ENCODE peak calls at places on chromosomes 3 and 15, in seven cellular contexts. G is kidney, Q is body of pancreas, P is SJSA1, T is heart right ventricle, Y is cardiac fibroblast, V is PC-3. J is an unnamed sample.
A peak's percentile ranks its signal among the peaks of the same experiment; 100 is the strongest.

GRCh38 chr15:50354838-50355611 is at the start of gene GABPB1:
- DNase-seq in Y (peak; percentile 97), P (peak; percentile 99), G (peak; percentile 96), V (peak; percentile 70), T (peak; percentile 86), Q (peak; percentile 88), J (peak; percentile 83)

GRCh38 chr3:50464578-50464977 is 38.9 kb downstream of the CACNA2D2 start:
- DNase-seq in Y (no peak), Q (no peak), V (no peak), T (no peak), P (no peak), G (no peak), J (no peak)

GRCh38 chr15:67142142-67143092 is 77.0 kb downstream of the SMAD3 start:
- DNase-seq in P (peak; percentile 46), T (no peak), Q (no peak), Y (peak; percentile 80), V (peak; percentile 51), G (no peak), J (no peak)

GRCh38 chr15:77135181-77135580 is 64.3 kb upstream of the TSPAN3 start:
- DNase-seq in V (no peak), Y (no peak), Q (no peak), G (no peak), T (no peak), P (no peak), J (no peak)

GRCh38 chr3:105414841-105415240 is 48.1 kb downstream of the ALCAM start:
- DNase-seq in V (no peak), Q (no peak), G (no peak), P (no peak), Y (peak; percentile 29), T (no peak), J (no peak)

GRCh38 chr3:194617827-194618226 is 15.4 kb downstream of the TMEM44 start:
- DNase-seq in T (no peak), G (no peak), Y (peak; percentile 88), V (peak; percentile 66), P (no peak), Q (no peak), J (no peak)

GRCh38 chr3:43048470-43048869 is 57.4 kb downstream of the POMGNT2 start:
- DNase-seq in P (no peak), V (no peak), Y (no peak), Q (no peak), T (no peak), G (no peak), J (no peak)

GRCh38 chr3:63968612-63969350 is 54.5 kb downstream of the PSMD6 start:
- DNase-seq in T (no peak), P (no peak), V (no peak), Q (no peak), Y (peak; percentile 38), G (no peak), J (no peak)

GRCh38 chr3:34012102-34012461 is 213.7 kb downstream of the PDCD6IP start:
- DNase-seq in P (peak; percentile 92), Y (peak; percentile 97), V (peak; percentile 98), G (no peak), T (no peak), Q (peak; percentile 26), J (peak; percentile 44)

GRCh38 chr3:66039590-66039887 is 821 bp upstream of the MAGI1 start:
- DNase-seq in G (peak; percentile 83), T (peak; percentile 64), Y (peak; percentile 40), V (peak; percentile 4), Q (peak; percentile 47), P (no peak), J (peak; percentile 53)

GRCh38 chr15:89021224-89021623 is 67.0 kb upstream of the ABHD2 start:
- DNase-seq in T (no peak), G (no peak), Q (no peak), V (no peak), Y (peak; percentile 8), P (no peak), J (no peak)

GRCh38 chr15:39156166-39156565 is 424.7 kb upstream of the THBS1 start:
- DNase-seq in Q (peak; percentile 14), T (peak; percentile 25), Y (peak; percentile 81), V (no peak), G (no peak), P (no peak), J (no peak)
- H3K4me3 ChIP-seq in Q (no peak overlapping the region), T (no peak overlapping the region), Y (no peak overlapping the region), V (no peak overlapping the region), G (no peak overlapping the region), P (no peak overlapping the region), J (no peak overlapping the region)

DNA sequence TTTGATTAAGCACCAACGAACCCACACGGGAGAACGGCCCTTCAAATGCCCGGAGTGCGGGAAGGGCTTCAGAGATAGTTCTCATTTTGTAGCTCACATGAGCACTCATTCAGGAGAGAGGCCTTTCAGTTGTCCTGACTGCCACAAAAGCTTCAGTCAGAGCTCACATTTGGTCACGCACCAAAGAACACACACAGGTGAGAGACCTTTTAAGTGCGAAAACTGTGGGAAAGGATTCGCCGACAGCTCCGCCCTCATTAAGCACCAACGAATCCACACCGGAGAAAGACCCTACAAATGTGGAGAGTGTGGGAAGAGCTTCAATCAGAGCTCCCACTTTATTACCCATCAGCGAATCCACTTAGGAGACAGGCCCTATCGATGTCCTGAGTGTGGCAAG is 8.7 kb downstream of the ZNF774 start:
- DNase-seq in P (no peak), V (no peak), Y (no peak), Q (no peak), G (no peak), T (no peak), J (no peak)
- H3K4me3 ChIP-seq in P (no peak overlapping the region), V (no peak overlapping the region), Y (no peak overlapping the region), Q (no peak overlapping the region), G (no peak overlapping the region), T (no peak overlapping the region), J (no peak overlapping the region)

DNA sequence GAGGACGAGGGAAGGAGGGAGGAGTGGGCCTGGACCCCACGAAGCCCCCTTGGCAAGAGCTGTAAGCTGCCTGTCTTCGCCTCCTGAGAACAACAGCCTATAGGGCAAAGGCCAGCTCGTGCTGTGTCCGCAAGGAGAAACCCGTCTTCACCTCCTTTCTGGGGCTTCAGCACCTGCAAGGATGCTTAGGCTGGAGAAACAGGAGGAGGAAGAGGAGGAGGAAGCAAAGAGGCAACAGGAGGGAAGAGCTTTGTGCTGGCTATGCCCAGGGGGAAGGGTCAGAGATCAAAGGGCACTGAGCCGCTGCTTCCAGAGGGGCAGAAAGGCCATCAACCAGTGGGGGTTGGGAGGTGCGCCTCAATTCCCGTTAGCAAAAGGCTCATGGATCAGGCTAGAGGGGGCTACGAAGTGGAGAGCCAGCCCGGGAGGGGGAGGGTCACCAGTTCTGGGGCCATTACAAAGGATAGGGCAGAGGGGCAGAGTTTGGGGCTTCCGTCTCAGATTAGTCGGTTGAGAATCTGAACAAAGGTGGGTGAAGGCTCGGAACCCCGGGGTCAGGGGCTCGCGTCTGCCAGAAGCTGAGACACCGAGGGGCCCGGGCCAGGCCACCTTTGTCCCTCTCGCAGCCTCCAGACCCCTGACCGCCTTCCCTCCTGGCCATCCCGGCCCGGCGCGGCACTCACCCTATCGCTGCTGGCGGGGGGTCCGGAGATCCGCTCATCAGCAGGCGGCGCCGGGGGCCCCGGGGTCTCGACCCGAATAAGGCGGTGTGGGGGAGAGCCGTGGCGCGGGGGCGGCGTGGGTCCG is 792 bp downstream of the SHF start:
- DNase-seq in G (peak; percentile 81), Y (no peak), Q (no peak), V (no peak), P (no peak), T (no peak), J (no peak)
- H3K4me3 ChIP-seq in G (no peak overlapping the region), Y (no peak overlapping the region), Q (no peak overlapping the region), V (no peak overlapping the region), P (peak overlapping the region; percentile 43), T (peak overlapping the region; percentile 79), J (peak overlapping the region; percentile 59)

GRCh38 chr15:59437473-59437776 is 561 bp upstream of the FAM81A start:
- DNase-seq in T (no peak), G (no peak), V (no peak), Y (no peak), Q (no peak), P (no peak), J (no peak)

GRCh38 chr15:59438891-59439290 is 905 bp downstream of the FAM81A start:
- DNase-seq in V (peak; percentile 18), G (no peak), P (no peak), T (no peak), Q (no peak), Y (peak; percentile 9), J (no peak)

GRCh38 chr15:59437777-59438574 is at the start of gene FAM81A:
- DNase-seq in T (peak; percentile 89), G (peak; percentile 94), Q (peak; percentile 76), V (peak; percentile 68), P (peak; percentile 64), Y (peak; percentile 57), J (peak; percentile 85)

GRCh38 chr15:59434481-59434880 is 3.5 kb upstream of the FAM81A start:
- DNase-seq in Y (no peak), G (no peak), T (no peak), V (no peak), P (no peak), Q (no peak), J (no peak)

GRCh38 chr15:59436774-59437472 is 1.1 kb upstream of the FAM81A start:
- DNase-seq in Y (peak; percentile 16), G (no peak), V (no peak), P (peak; percentile 21), Q (no peak), T (no peak), J (no peak)
- H3K4me3 ChIP-seq in Y (no peak overlapping the region), G (peak overlapping the region; percentile 65), V (no peak overlapping the region), P (no peak overlapping the region), Q (no peak overlapping the region), T (peak overlapping the region; percentile 37), J (peak overlapping the region; percentile 80)

GRCh38 chr15:98799991-98800390 is 151.7 kb downstream of the IGF1R start:
- DNase-seq in Q (no peak), T (no peak), V (no peak), G (no peak), Y (no peak), P (no peak), J (no peak)

GRCh38 chr15:98802187-98802586 is 153.8 kb downstream of the IGF1R start:
- DNase-seq in P (no peak), V (no peak), Y (no peak), T (no peak), Q (no peak), G (no peak), J (no peak)

GRCh38 chr15:98801234-98801561 is 152.9 kb downstream of the IGF1R start:
- DNase-seq in T (no peak), G (no peak), Y (no peak), V (no peak), P (peak; percentile 49), Q (no peak), J (no peak)

GRCh38 chr15:98799461-98799971 is 151.2 kb downstream of the IGF1R start:
- DNase-seq in Q (no peak), V (no peak), T (no peak), G (no peak), Y (no peak), P (peak; percentile 31), J (peak; percentile 59)

GRCh38 chr15:98800437-98801233 is 152.3 kb downstream of the IGF1R start:
- DNase-seq in Q (peak; percentile 65), T (peak; percentile 24), G (peak; percentile 67), P (peak; percentile 85), V (peak; percentile 37), Y (peak; percentile 89), J (peak; percentile 69)
- H3K4me3 ChIP-seq in Q (no peak overlapping the region), T (no peak overlapping the region), G (peak overlapping the region; percentile 5), P (no peak overlapping the region), V (no peak overlapping the region), Y (no peak overlapping the region), J (peak overlapping the region; percentile 24)

GRCh38 chr3:150414989-150415388 is 6.9 kb downstream of the TSC22D2 start:
- DNase-seq in T (no peak), V (peak; percentile 90), G (no peak), Q (no peak), Y (peak; percentile 45), P (no peak), J (no peak)
- H3K4me3 ChIP-seq in T (no peak overlapping the region), V (peak overlapping the region; percentile 87), G (peak overlapping the region; percentile 31), Q (no peak overlapping the region), Y (no peak overlapping the region), P (peak overlapping the region; percentile 78), J (no peak overlapping the region)

J was measured in WERI-Rb-1.